ENCODE peak calls at places on chromosomes 5 and 9, in ten cellular contexts. One of them, this sample, is unnamed.

GRCh38 chr9:34123682-34124081 is 2.8 kb downstream of the DCAF12 start:
- DNase-seq in BJ: no peak
- DNase-seq in stomach: peak; percentile 27
- DNase-seq in fibroblast of lung: no peak
- DNase-seq in left lung: no peak
- DNase-seq in CD8-positive, alpha-beta T cell: no peak
- DNase-seq in tibial artery: no peak
- DNase-seq in sigmoid colon: peak; percentile 70
- DNase-seq in adipocyte: no peak
- DNase-seq in fibroblast of pulmonary artery: no peak
- DNase-seq in this sample: no peak

GRCh38 chr5:21685536-21685935 is 1167.6 kb downstream of the CDH12 start:
- DNase-seq in stomach: no peak
- DNase-seq in left lung: no peak
- DNase-seq in fibroblast of lung: peak; percentile 81
- DNase-seq in sigmoid colon: no peak
- DNase-seq in fibroblast of pulmonary artery: peak; percentile 69
- DNase-seq in adipocyte: no peak
- DNase-seq in CD8-positive, alpha-beta T cell: no peak
- DNase-seq in BJ: no peak
- DNase-seq in tibial artery: no peak
- DNase-seq in this sample: no peak

GRCh38 chr9:134223601-134224122 is 59.3 kb upstream of the RNU6ATAC start:
- DNase-seq in fibroblast of pulmonary artery: no peak
- DNase-seq in adipocyte: no peak
- DNase-seq in fibroblast of lung: no peak
- DNase-seq in stomach: no peak
- DNase-seq in BJ: no peak
- DNase-seq in left lung: no peak
- DNase-seq in sigmoid colon: peak; percentile 42
- DNase-seq in tibial artery: peak; percentile 46
- DNase-seq in CD8-positive, alpha-beta T cell: no peak
- DNase-seq in this sample: peak; percentile 51

GRCh38 chr9:20292002-20292401 is 330.3 kb downstream of the MLLT3 start:
- DNase-seq in CD8-positive, alpha-beta T cell: no peak
- DNase-seq in left lung: no peak
- DNase-seq in tibial artery: no peak
- DNase-seq in adipocyte: no peak
- DNase-seq in fibroblast of pulmonary artery: peak; percentile 44
- DNase-seq in fibroblast of lung: peak; percentile 71
- DNase-seq in sigmoid colon: no peak
- DNase-seq in stomach: no peak
- DNase-seq in BJ: no peak
- DNase-seq in this sample: no peak

GRCh38 chr5:96026334-96027065 is 64.8 kb upstream of the ELL2 start:
- DNase-seq in stomach: no peak
- DNase-seq in BJ: peak; percentile 66
- DNase-seq in left lung: no peak
- DNase-seq in CD8-positive, alpha-beta T cell: no peak
- DNase-seq in fibroblast of pulmonary artery: peak; percentile 41
- DNase-seq in adipocyte: peak; percentile 71
- DNase-seq in fibroblast of lung: peak; percentile 83
- DNase-seq in tibial artery: no peak
- DNase-seq in sigmoid colon: no peak
- DNase-seq in this sample: no peak

GRCh38 chr9:105243015-105243686 is 1.3 kb upstream of the SLC44A1 start:
- DNase-seq in fibroblast of pulmonary artery: peak; percentile 74
- DNase-seq in BJ: peak; percentile 93
- DNase-seq in left lung: no peak
- DNase-seq in CD8-positive, alpha-beta T cell: no peak
- DNase-seq in stomach: no peak
- DNase-seq in tibial artery: no peak
- DNase-seq in adipocyte: peak; percentile 77
- DNase-seq in sigmoid colon: no peak
- DNase-seq in fibroblast of lung: peak; percentile 93
- DNase-seq in this sample: no peak

GRCh38 chr9:108186996-108187395 is 668.8 kb downstream of the ACTL7B start:
- DNase-seq in BJ: no peak
- DNase-seq in CD8-positive, alpha-beta T cell: no peak
- DNase-seq in stomach: peak; percentile 43
- DNase-seq in left lung: no peak
- DNase-seq in adipocyte: peak; percentile 50
- DNase-seq in fibroblast of lung: peak; percentile 90
- DNase-seq in tibial artery: no peak
- DNase-seq in fibroblast of pulmonary artery: peak; percentile 65
- DNase-seq in sigmoid colon: peak; percentile 81
- DNase-seq in this sample: peak; percentile 71

GRCh38 chr9:34771023-34771422 is 61.1 kb upstream of the CCL21 start:
- DNase-seq in stomach: no peak
- DNase-seq in left lung: no peak
- DNase-seq in fibroblast of lung: no peak
- DNase-seq in BJ: no peak
- DNase-seq in CD8-positive, alpha-beta T cell: no peak
- DNase-seq in fibroblast of pulmonary artery: peak; percentile 22
- DNase-seq in sigmoid colon: no peak
- DNase-seq in adipocyte: peak; percentile 1
- DNase-seq in tibial artery: no peak
- DNase-seq in this sample: no peak

GRCh38 chr5:93995126-93995621 is 253.8 kb upstream of the POU5F2 start:
- DNase-seq in BJ: peak; percentile 54
- DNase-seq in sigmoid colon: no peak
- DNase-seq in fibroblast of lung: peak; percentile 11
- DNase-seq in adipocyte: peak; percentile 19
- DNase-seq in stomach: no peak
- DNase-seq in CD8-positive, alpha-beta T cell: no peak
- DNase-seq in left lung: no peak
- DNase-seq in tibial artery: no peak
- DNase-seq in fibroblast of pulmonary artery: no peak
- DNase-seq in this sample: no peak

GRCh38 chr9:134391319-134392231 is 65.3 kb downstream of the RXRA start:
- DNase-seq in stomach: no peak
- DNase-seq in left lung: no peak
- DNase-seq in adipocyte: no peak
- DNase-seq in fibroblast of pulmonary artery: no peak
- DNase-seq in CD8-positive, alpha-beta T cell: peak; percentile 74
- DNase-seq in fibroblast of lung: no peak
- DNase-seq in BJ: no peak
- DNase-seq in sigmoid colon: no peak
- DNase-seq in tibial artery: no peak
- DNase-seq in this sample: no peak

GRCh38 chr9:131692612-131692976 is 47.3 kb downstream of the RAPGEF1 start:
- DNase-seq in BJ: no peak
- DNase-seq in sigmoid colon: no peak
- DNase-seq in adipocyte: no peak
- DNase-seq in fibroblast of pulmonary artery: no peak
- DNase-seq in CD8-positive, alpha-beta T cell: no peak
- DNase-seq in tibial artery: no peak
- DNase-seq in stomach: no peak
- DNase-seq in fibroblast of lung: no peak
- DNase-seq in left lung: no peak
- DNase-seq in this sample: no peak

GRCh38 chr9:13862562-13862961 is 451.4 kb downstream of the NFIB start:
- DNase-seq in CD8-positive, alpha-beta T cell: no peak
- DNase-seq in BJ: no peak
- DNase-seq in adipocyte: no peak
- DNase-seq in fibroblast of pulmonary artery: no peak
- DNase-seq in tibial artery: no peak
- DNase-seq in left lung: no peak
- DNase-seq in fibroblast of lung: no peak
- DNase-seq in stomach: no peak
- DNase-seq in sigmoid colon: no peak
- DNase-seq in this sample: no peak

GRCh38 chr9:37287317-37287716 is 135.2 kb upstream of the GRHPR start:
- DNase-seq in stomach: no peak
- DNase-seq in adipocyte: no peak
- DNase-seq in fibroblast of pulmonary artery: no peak
- DNase-seq in sigmoid colon: no peak
- DNase-seq in left lung: no peak
- DNase-seq in CD8-positive, alpha-beta T cell: no peak
- DNase-seq in fibroblast of lung: no peak
- DNase-seq in BJ: no peak
- DNase-seq in tibial artery: no peak
- DNase-seq in this sample: no peak

GRCh38 chr9:37284631-37285030 is 137.9 kb upstream of the GRHPR start:
- DNase-seq in tibial artery: no peak
- DNase-seq in CD8-positive, alpha-beta T cell: no peak
- DNase-seq in left lung: no peak
- DNase-seq in fibroblast of lung: no peak
- DNase-seq in adipocyte: peak; percentile 76
- DNase-seq in BJ: no peak
- DNase-seq in fibroblast of pulmonary artery: no peak
- DNase-seq in sigmoid colon: no peak
- DNase-seq in stomach: no peak
- DNase-seq in this sample: no peak

GRCh38 chr9:37281541-37281940 is 141.0 kb upstream of the GRHPR start:
- DNase-seq in fibroblast of pulmonary artery: no peak
- DNase-seq in BJ: no peak
- DNase-seq in fibroblast of lung: no peak
- DNase-seq in tibial artery: no peak
- DNase-seq in adipocyte: no peak
- DNase-seq in left lung: no peak
- DNase-seq in stomach: no peak
- DNase-seq in CD8-positive, alpha-beta T cell: no peak
- DNase-seq in sigmoid colon: no peak
- DNase-seq in this sample: no peak

GRCh38 chr9:37286530-37287175 is 135.8 kb upstream of the GRHPR start:
- DNase-seq in sigmoid colon: no peak
- DNase-seq in CD8-positive, alpha-beta T cell: no peak
- DNase-seq in stomach: no peak
- DNase-seq in fibroblast of pulmonary artery: no peak
- DNase-seq in tibial artery: no peak
- DNase-seq in adipocyte: no peak
- DNase-seq in BJ: no peak
- DNase-seq in left lung: no peak
- DNase-seq in fibroblast of lung: no peak
- DNase-seq in this sample: no peak

GRCh38 chr9:37283730-37284235 is 138.7 kb upstream of the GRHPR start:
- DNase-seq in BJ: peak; percentile 18
- DNase-seq in fibroblast of pulmonary artery: peak; percentile 38
- DNase-seq in fibroblast of lung: peak; percentile 84
- DNase-seq in adipocyte: peak; percentile 48
- DNase-seq in tibial artery: no peak
- DNase-seq in stomach: no peak
- DNase-seq in sigmoid colon: no peak
- DNase-seq in CD8-positive, alpha-beta T cell: no peak
- DNase-seq in left lung: no peak
- DNase-seq in this sample: no peak
- H3K4me3 ChIP-seq in BJ: no peak overlapping the region
- H3K4me3 ChIP-seq in fibroblast of pulmonary artery: no peak overlapping the region
- H3K4me3 ChIP-seq in fibroblast of lung: no peak overlapping the region
- H3K4me3 ChIP-seq in adipocyte: peak overlapping the region; percentile 17
- H3K4me3 ChIP-seq in tibial artery: no peak overlapping the region
- H3K4me3 ChIP-seq in stomach: no peak overlapping the region
- H3K4me3 ChIP-seq in sigmoid colon: no peak overlapping the region
- H3K4me3 ChIP-seq in CD8-positive, alpha-beta T cell: no peak overlapping the region
- H3K4me3 ChIP-seq in left lung: no peak overlapping the region
- H3K4me3 ChIP-seq in this sample: no peak overlapping the region

GRCh38 chr5:121053055-121053985 is 589.2 kb downstream of the PRR16 start:
- DNase-seq in sigmoid colon: no peak
- DNase-seq in adipocyte: peak; percentile 68
- DNase-seq in CD8-positive, alpha-beta T cell: no peak
- DNase-seq in BJ: no peak
- DNase-seq in fibroblast of pulmonary artery: no peak
- DNase-seq in fibroblast of lung: no peak
- DNase-seq in tibial artery: no peak
- DNase-seq in stomach: no peak
- DNase-seq in left lung: no peak
- DNase-seq in this sample: no peak
- H3K4me3 ChIP-seq in sigmoid colon: no peak overlapping the region
- H3K4me3 ChIP-seq in adipocyte: no peak overlapping the region
- H3K4me3 ChIP-seq in CD8-positive, alpha-beta T cell: no peak overlapping the region
- H3K4me3 ChIP-seq in BJ: no peak overlapping the region
- H3K4me3 ChIP-seq in fibroblast of pulmonary artery: no peak overlapping the region
- H3K4me3 ChIP-seq in fibroblast of lung: no peak overlapping the region
- H3K4me3 ChIP-seq in tibial artery: no peak overlapping the region
- H3K4me3 ChIP-seq in stomach: no peak overlapping the region
- H3K4me3 ChIP-seq in left lung: no peak overlapping the region
- H3K4me3 ChIP-seq in this sample: no peak overlapping the region

GRCh38 chr5:73176250-73176649 is 3.3 kb downstream of the TMEM174 start:
- DNase-seq in sigmoid colon: no peak
- DNase-seq in fibroblast of lung: no peak
- DNase-seq in stomach: no peak
- DNase-seq in CD8-positive, alpha-beta T cell: no peak
- DNase-seq in adipocyte: no peak
- DNase-seq in BJ: no peak
- DNase-seq in left lung: no peak
- DNase-seq in tibial artery: no peak
- DNase-seq in fibroblast of pulmonary artery: no peak
- DNase-seq in this sample: no peak
- H3K4me3 ChIP-seq in sigmoid colon: no peak overlapping the region
- H3K4me3 ChIP-seq in fibroblast of lung: no peak overlapping the region
- H3K4me3 ChIP-seq in stomach: no peak overlapping the region
- H3K4me3 ChIP-seq in CD8-positive, alpha-beta T cell: no peak overlapping the region
- H3K4me3 ChIP-seq in adipocyte: no peak overlapping the region
- H3K4me3 ChIP-seq in BJ: no peak overlapping the region
- H3K4me3 ChIP-seq in left lung: no peak overlapping the region
- H3K4me3 ChIP-seq in tibial artery: no peak overlapping the region
- H3K4me3 ChIP-seq in fibroblast of pulmonary artery: no peak overlapping the region
- H3K4me3 ChIP-seq in this sample: no peak overlapping the region

DNA sequence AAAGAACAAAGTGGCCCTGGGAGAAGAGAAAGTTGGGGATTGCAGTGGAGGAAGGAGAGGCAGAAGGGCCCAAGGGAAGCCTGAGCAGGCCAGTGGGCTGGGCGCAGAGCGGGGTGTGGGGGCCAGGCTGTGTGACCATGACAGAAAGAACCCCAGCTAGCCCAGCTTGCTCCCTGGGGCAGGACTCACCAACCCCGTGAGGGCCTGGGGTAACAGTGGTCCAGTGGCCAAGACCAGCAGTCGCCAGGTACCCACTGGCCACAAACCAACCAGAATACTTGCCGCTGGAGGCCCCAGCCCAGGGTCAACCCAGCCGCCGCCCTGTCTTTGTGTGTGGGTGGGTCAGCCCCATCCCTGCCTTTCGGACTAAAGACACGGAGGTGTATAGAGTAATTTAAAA is 146.5 kb downstream of the CACNA1B start:
- DNase-seq in left lung: peak; percentile 40
- DNase-seq in adipocyte: no peak
- DNase-seq in fibroblast of pulmonary artery: no peak
- DNase-seq in CD8-positive, alpha-beta T cell: no peak
- DNase-seq in fibroblast of lung: no peak
- DNase-seq in tibial artery: peak; percentile 58
- DNase-seq in stomach: peak; percentile 17
- DNase-seq in sigmoid colon: peak; percentile 50
- DNase-seq in BJ: no peak
- DNase-seq in this sample: peak; percentile 36
- H3K4me3 ChIP-seq in left lung: no peak overlapping the region
- H3K4me3 ChIP-seq in adipocyte: no peak overlapping the region
- H3K4me3 ChIP-seq in fibroblast of pulmonary artery: no peak overlapping the region
- H3K4me3 ChIP-seq in CD8-positive, alpha-beta T cell: no peak overlapping the region
- H3K4me3 ChIP-seq in fibroblast of lung: no peak overlapping the region
- H3K4me3 ChIP-seq in tibial artery: no peak overlapping the region
- H3K4me3 ChIP-seq in stomach: no peak overlapping the region
- H3K4me3 ChIP-seq in sigmoid colon: no peak overlapping the region
- H3K4me3 ChIP-seq in BJ: no peak overlapping the region
- H3K4me3 ChIP-seq in this sample: no peak overlapping the region

DNA sequence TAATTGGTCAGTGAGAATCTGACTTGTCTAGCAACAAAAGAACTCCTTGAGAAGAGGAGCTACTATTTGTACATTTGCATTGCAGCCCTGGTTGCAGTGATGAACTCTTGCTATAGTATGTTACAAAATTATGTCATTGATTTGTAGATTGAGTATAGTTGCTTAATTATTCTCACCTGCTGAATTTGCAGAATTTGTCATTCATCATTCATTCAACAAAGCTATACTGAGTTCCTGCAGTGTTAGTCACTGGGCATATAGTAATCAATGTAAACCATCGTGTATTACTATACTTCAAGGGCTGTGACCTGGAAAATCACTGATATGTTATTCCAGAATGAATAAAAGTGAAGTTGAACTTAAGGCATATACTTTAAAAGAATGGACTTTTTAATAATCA is 50.1 kb downstream of the SLC1A3 start:
- DNase-seq in fibroblast of pulmonary artery: no peak
- DNase-seq in CD8-positive, alpha-beta T cell: no peak
- DNase-seq in fibroblast of lung: no peak
- DNase-seq in left lung: no peak
- DNase-seq in BJ: no peak
- DNase-seq in stomach: no peak
- DNase-seq in adipocyte: no peak
- DNase-seq in sigmoid colon: no peak
- DNase-seq in tibial artery: no peak
- DNase-seq in this sample: no peak
- H3K4me3 ChIP-seq in fibroblast of pulmonary artery: no peak overlapping the region
- H3K4me3 ChIP-seq in CD8-positive, alpha-beta T cell: no peak overlapping the region
- H3K4me3 ChIP-seq in fibroblast of lung: no peak overlapping the region
- H3K4me3 ChIP-seq in left lung: no peak overlapping the region
- H3K4me3 ChIP-seq in BJ: no peak overlapping the region
- H3K4me3 ChIP-seq in stomach: no peak overlapping the region
- H3K4me3 ChIP-seq in adipocyte: no peak overlapping the region
- H3K4me3 ChIP-seq in sigmoid colon: no peak overlapping the region
- H3K4me3 ChIP-seq in tibial artery: no peak overlapping the region
- H3K4me3 ChIP-seq in this sample: no peak overlapping the region

This sample was measured in aorta.